ENCODE peak calls at places on chromosomes 2 and 18, in nine cellular contexts. B is K562; W is right cardiac atrium; D is heart left ventricle; O is ascending aorta; L is CD4-positive, alpha-beta memory T cell; T is HepG2; M is A549; R is Peyer's patch. I is an unnamed sample. For H3K9me3, the result is how much of the 10 kb centered on the place peaks cover.

GRCh38 chr2:61694312-61695274 is 156.4 kb upstream of the XPO1 start:
- DNase-seq in B (peak), W (peak), D (peak), O (peak), L (peak), T (peak), M (peak), R (peak), I (peak)

GRCh38 chr2:5981241-5982055 is 289.3 kb downstream of the SOX11 start:
- DNase-seq in B (no peak), W (no peak), D (no peak), O (no peak), L (no peak), T (no peak), M (no peak), R (no peak), I (no peak)

GRCh38 chr2:78175642-78176041 is 653.5 kb upstream of the LRRTM4 start:
- DNase-seq in B (no peak), W (no peak), D (no peak), O (no peak), L (no peak), T (no peak), M (no peak), R (no peak), I (no peak)

GRCh38 chr18:23235860-23236259 is 100.6 kb downstream of the CABLES1 start:
- DNase-seq in B (no peak), W (no peak), D (no peak), O (no peak), L (no peak), T (no peak), M (no peak), R (no peak), I (no peak)

GRCh38 chr2:128447538-128447885 is 128.8 kb upstream of the HS6ST1 start:
- DNase-seq in B (no peak), W (no peak), D (no peak), O (no peak), L (no peak), T (no peak), M (no peak), R (peak), I (no peak)

GRCh38 chr18:42574871-42575270 is 540.6 kb downstream of the RIT2 start:
- DNase-seq in B (no peak), W (no peak), D (no peak), O (no peak), L (no peak), T (no peak), M (no peak), R (no peak), I (no peak)

GRCh38 chr18:48422947-48423378 is 13.8 kb upstream of the ZBTB7C start:
- DNase-seq in B (no peak), W (no peak), D (no peak), O (no peak), L (no peak), T (no peak), M (no peak), R (no peak), I (no peak)

GRCh38 chr18:525066-525797 is 24.7 kb upstream of the COLEC12 start:
- DNase-seq in B (peak), W (no peak), D (no peak), O (no peak), L (no peak), T (no peak), M (no peak), R (no peak), I (no peak)

GRCh38 chr18:26286008-26286407 is 59.8 kb downstream of the TAF4B start:
- DNase-seq in B (no peak), W (no peak), D (no peak), O (no peak), L (no peak), T (no peak), M (no peak), R (no peak), I (no peak)

GRCh38 chr2:37851828-37852584 is 73.1 kb upstream of the RMDN2 start:
- DNase-seq in B (no peak), W (no peak), D (no peak), O (no peak), L (no peak), T (no peak), M (no peak), R (no peak), I (no peak)

GRCh38 chr18:60372598-60372997 is at the start of gene MC4R:
- DNase-seq in B (no peak), W (peak), D (peak), O (no peak), L (no peak), T (no peak), M (peak), R (no peak), I (no peak)

GRCh38 chr18:54191352-54191751 is 33.1 kb downstream of the MBD2 start:
- DNase-seq in B (no peak), W (no peak), D (no peak), O (no peak), L (no peak), T (no peak), M (no peak), R (no peak), I (no peak)

DNA sequence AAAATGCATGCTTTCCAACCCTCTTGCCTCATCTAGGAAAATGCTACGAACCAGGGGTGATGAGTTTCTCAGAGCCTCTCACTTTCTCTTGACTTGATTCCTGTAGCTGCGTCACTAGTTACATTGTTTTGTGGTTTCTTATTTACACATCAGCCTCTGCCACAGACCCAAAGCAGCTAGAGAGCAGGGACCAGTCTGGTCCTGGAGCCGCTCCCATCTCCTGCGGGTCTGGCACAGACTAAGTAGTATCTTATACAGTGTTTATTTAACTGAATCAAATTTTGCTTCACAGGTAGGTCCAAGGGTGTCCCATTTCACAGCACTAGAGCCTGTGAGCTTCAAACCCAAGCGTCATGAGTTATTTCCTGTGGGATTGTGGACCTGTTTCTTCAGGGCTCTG is 310.5 kb downstream of the MYCN start:
- DNase-seq in B (no peak), W (no peak), D (no peak), O (no peak), L (no peak), T (no peak), M (no peak), R (no peak), I (no peak)
- H3K9me3 ChIP-seq in B (under half), W (under half), D (under half), O (under half), L (under half), T (under half), M (under half), R (under half), I (under half)

GRCh38 chr2:75598572-75599155 is 37.9 kb upstream of the EVA1A start:
- DNase-seq in B (no peak), W (no peak), D (no peak), O (no peak), L (no peak), T (no peak), M (no peak), R (no peak), I (no peak)
- H3K27ac ChIP-seq in B (no peak), W (no peak), D (no peak), O (no peak), L (no peak), T (no peak), M (no peak), R (no peak), I (no peak)

GRCh38 chr18:71966791-71967190 is 577.4 kb downstream of the CBLN2 start:
- DNase-seq in B (no peak), W (no peak), D (no peak), O (no peak), L (no peak), T (no peak), M (no peak), R (no peak), I (no peak)
- H3K9me3 ChIP-seq in B (under half), W (under half), D (under half), O (under half), L (under half), T (under half), M (under half), R (under half), I (under half)

GRCh38 chr18:27595121-27595848 is 410.2 kb upstream of the CHST9 start:
- DNase-seq in B (no peak), W (no peak), D (no peak), O (no peak), L (no peak), T (no peak), M (no peak), R (no peak), I (no peak)
- H3K27ac ChIP-seq in B (no peak), W (no peak), D (no peak), O (no peak), L (no peak), T (no peak), M (no peak), R (no peak), I (no peak)

GRCh38 chr2:95375532-95376221 is 26.8 kb upstream of the FAHD2A start:
- DNase-seq in B (no peak), W (no peak), D (no peak), O (peak), L (no peak), T (no peak), M (no peak), R (no peak), I (no peak)
- H3K9me3 ChIP-seq in B (under half), W (under half), D (under half), O (under half), L (under half), T (under half), M (under half), R (under half), I (under half)

GRCh38 chr2:27072950-27073349 is 1.5 kb upstream of the OST4 start:
- DNase-seq in B (no peak), W (no peak), D (no peak), O (no peak), L (no peak), T (no peak), M (no peak), R (no peak), I (no peak)
- H3K27ac ChIP-seq in B (peak), W (peak), D (peak), O (peak), L (no peak), T (no peak), M (no peak), R (peak), I (no peak)

GRCh38 chr2:102149243-102149642 is 6.7 kb downstream of the IL1R1 start:
- DNase-seq in B (no peak), W (no peak), D (no peak), O (no peak), L (no peak), T (no peak), M (no peak), R (no peak), I (no peak)
- H3K9me3 ChIP-seq in B (under half), W (under half), D (under half), O (under half), L (under half), T (under half), M (half or more), R (under half), I (under half)

DNA sequence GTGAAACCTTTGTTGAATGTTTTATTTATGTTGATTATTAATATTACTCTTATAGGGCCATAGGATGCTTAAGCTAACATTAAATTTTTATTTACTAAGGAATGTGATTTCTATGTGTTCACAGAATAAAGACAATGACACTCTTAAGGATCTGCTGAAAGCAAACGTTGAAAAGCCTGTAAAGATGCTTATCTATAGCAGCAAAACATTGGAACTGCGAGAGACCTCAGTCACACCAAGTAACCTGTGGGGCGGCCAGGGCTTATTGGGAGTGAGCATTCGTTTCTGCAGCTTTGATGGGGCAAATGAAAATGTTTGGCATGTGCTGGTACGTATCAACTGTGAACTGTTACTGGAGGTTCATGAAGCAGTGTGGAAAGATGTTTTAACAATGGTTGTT is 20.4 kb downstream of the GORASP2 start:
- DNase-seq in B (no peak), W (no peak), D (no peak), O (no peak), L (no peak), T (no peak), M (no peak), R (no peak), I (no peak)
- H3K27ac ChIP-seq in B (no peak), W (no peak), D (no peak), O (no peak), L (no peak), T (no peak), M (no peak), R (no peak), I (no peak)

I was measured in CD4-positive, alpha-beta T cell.